ENCODE peak calls at places on chromosomes 13 and 19, in four cellular contexts. X, R, G and J are unnamed samples.

GRCh38 chr13:113349491-113349890 is 14.4 kb downstream of the GRTP1 start:
- DNase-seq in X (no peak), G (no peak), R (no peak), J (no peak)

GRCh38 chr19:28292822-28293500 is 920.0 kb downstream of the UQCRFS1 start:
- DNase-seq in G (no peak), R (no peak), X (no peak), J (no peak)

GRCh38 chr13:27667946-27668345 is 46.3 kb downstream of the POLR1D start:
- DNase-seq in R (no peak), X (no peak), G (no peak), J (no peak)

GRCh38 chr13:109211616-109212015 is 574.8 kb downstream of the IRS2 start:
- DNase-seq in R (no peak), X (no peak), G (no peak), J (no peak)

GRCh38 chr19:54952591-54953344 is 5.4 kb upstream of the NLRP7 start:
- DNase-seq in X (no peak), R (no peak), G (no peak), J (no peak)

GRCh38 chr19:53158119-53158656 is 665 bp downstream of the ZNF347 start:
- DNase-seq in R (peak), X (peak), G (no peak), J (peak)

GRCh38 chr13:111247552-111247951 is 72.9 kb upstream of the TEX29 start:
- DNase-seq in R (peak), X (no peak), G (no peak), J (no peak)

GRCh38 chr13:106958690-106959089 is 390.8 kb upstream of the ARGLU1 start:
- DNase-seq in R (no peak), X (no peak), G (no peak), J (no peak)

GRCh38 chr13:47650221-47650620 is 350.9 kb downstream of the SUCLA2 start:
- DNase-seq in R (no peak), G (no peak), X (no peak), J (no peak)

GRCh38 chr19:29714371-29714952 is 599 bp downstream of the C19orf12 start:
- DNase-seq in G (no peak), X (no peak), R (peak), J (no peak)

GRCh38 chr13:31747271-31747670 is 7.9 kb downstream of the RXFP2 start:
- DNase-seq in X (no peak), R (no peak), G (no peak), J (no peak)

GRCh38 chr13:77831870-77832269 is 86.8 kb downstream of the EDNRB start:
- DNase-seq in X (no peak), R (no peak), G (no peak), J (no peak)

GRCh38 chr13:28136916-28137315 is 1.4 kb upstream of the PAN3 start:
- DNase-seq in G (no peak), X (no peak), R (no peak), J (no peak)

GRCh38 chr19:40542197-40542859 is 34.3 kb upstream of the SHKBP1 start:
- DNase-seq in G (no peak), R (peak), X (peak), J (peak)

GRCh38 chr19:50252887-50253268 is 49.5 kb downstream of the MYH14 start:
- DNase-seq in R (no peak), G (no peak), X (no peak), J (no peak)

GRCh38 chr19:13833330-13834265 is 38.4 kb downstream of the ZSWIM4 start:
- DNase-seq in X (peak), G (peak), R (peak), J (peak)

GRCh38 chr13:34863360-34864135 is 78.5 kb upstream of the NBEA start:
- DNase-seq in X (no peak), R (no peak), G (no peak), J (no peak)

GRCh38 chr19:33264881-33265445 is 37.4 kb downstream of the CEBPA start:
- DNase-seq in G (no peak), R (no peak), X (no peak), J (no peak)

GRCh38 chr19:44951179-44952159 is 3.7 kb upstream of the CLPTM1 start:
- DNase-seq in R (peak), X (peak), G (peak), J (no peak)

GRCh38 chr19:28914173-28914572 is 298.8 kb downstream of the UQCRFS1 start:
- DNase-seq in G (no peak), R (no peak), X (no peak), J (no peak)

GRCh38 chr13:36858285-36858684 is 39.3 kb downstream of the RFXAP start:
- DNase-seq in X (no peak), R (no peak), G (peak), J (no peak)

GRCh38 chr19:54355675-54356074 is 9.1 kb downstream of the LAIR1 start:
- DNase-seq in R (no peak), G (no peak), X (no peak), J (no peak)

GRCh38 chr13:59766236-59766635 is 397.5 kb downstream of the DIAPH3 start:
- DNase-seq in R (no peak), X (no peak), G (no peak), J (no peak)

GRCh38 chr19:34193439-34193838 is 21.1 kb downstream of the LSM14A start:
- DNase-seq in X (no peak), G (no peak), R (no peak), J (no peak)

GRCh38 chr19:42129399-42130253 is 2.6 kb downstream of the POU2F2 start:
- DNase-seq in R (no peak), X (peak), G (peak), J (no peak)

GRCh38 chr13:31264146-31264545 is 64.4 kb downstream of the B3GLCT start:
- DNase-seq in G (no peak), R (no peak), X (no peak), J (no peak)

GRCh38 chr13:68232351-68233130 is 1002.4 kb upstream of the PCDH9 start:
- DNase-seq in X (no peak), G (no peak), R (no peak), J (no peak)

GRCh38 chr13:112849500-112849899 is 119.5 kb upstream of the MCF2L start:
- DNase-seq in G (no peak), X (no peak), R (peak), J (no peak)

GRCh38 chr13:27028683-27029480 is 142.7 kb downstream of the USP12 start:
- DNase-seq in X (no peak), G (no peak), R (no peak), J (no peak)

GRCh38 chr19:8655340-8655709 is 24.9 kb downstream of the NFILZ start:
- DNase-seq in R (no peak), X (no peak), G (no peak), J (no peak)

GRCh38 chr13:113117956-113118327 is 4.7 kb upstream of the F10 start:
- DNase-seq in X (no peak), R (no peak), G (no peak), J (peak)

GRCh38 chr13:75366380-75367280 is 115.3 kb downstream of the TBC1D4 start:
- DNase-seq in R (no peak), X (no peak), G (no peak), J (no peak)

GRCh38 chr19:33143897-33144405 is 12.0 kb downstream of the WDR88 start:
- DNase-seq in G (peak), X (peak), R (peak), J (no peak)

GRCh38 chr19:6087074-6087506 is 23.2 kb downstream of the RFX2 start:
- DNase-seq in G (no peak), R (no peak), X (no peak), J (no peak)

GRCh38 chr13:112998506-112999280 is 29.7 kb downstream of the MCF2L start:
- DNase-seq in X (no peak), G (no peak), R (no peak), J (no peak)

GRCh38 chr19:10899171-10899653 is 27.9 kb downstream of the CARM1 start:
- DNase-seq in X (peak), G (no peak), R (peak), J (no peak)

GRCh38 chr13:30037306-30037705 is 186.9 kb upstream of the UBL3 start:
- DNase-seq in X (no peak), R (no peak), G (no peak), J (no peak)

GRCh38 chr13:51826606-51827005 is 18.4 kb downstream of the TMEM272 start:
- DNase-seq in X (no peak), G (no peak), R (no peak), J (no peak)
- H3K27ac ChIP-seq in X (no peak), G (no peak), R (no peak), J (no peak)

GRCh38 chr13:94966380-94966779 is 254.0 kb upstream of the SOX21 start:
- DNase-seq in X (no peak), R (no peak), G (no peak), J (no peak)

GRCh38 chr13:94968757-94969086 is 256.4 kb upstream of the SOX21 start:
- DNase-seq in X (no peak), G (no peak), R (no peak), J (no peak)

GRCh38 chr13:94972262-94972661 is 259.9 kb upstream of the SOX21 start:
- DNase-seq in G (no peak), X (no peak), R (no peak), J (no peak)

GRCh38 chr13:94968040-94968756 is 255.9 kb upstream of the SOX21 start:
- DNase-seq in G (no peak), R (no peak), X (no peak), J (no peak)

DNA sequence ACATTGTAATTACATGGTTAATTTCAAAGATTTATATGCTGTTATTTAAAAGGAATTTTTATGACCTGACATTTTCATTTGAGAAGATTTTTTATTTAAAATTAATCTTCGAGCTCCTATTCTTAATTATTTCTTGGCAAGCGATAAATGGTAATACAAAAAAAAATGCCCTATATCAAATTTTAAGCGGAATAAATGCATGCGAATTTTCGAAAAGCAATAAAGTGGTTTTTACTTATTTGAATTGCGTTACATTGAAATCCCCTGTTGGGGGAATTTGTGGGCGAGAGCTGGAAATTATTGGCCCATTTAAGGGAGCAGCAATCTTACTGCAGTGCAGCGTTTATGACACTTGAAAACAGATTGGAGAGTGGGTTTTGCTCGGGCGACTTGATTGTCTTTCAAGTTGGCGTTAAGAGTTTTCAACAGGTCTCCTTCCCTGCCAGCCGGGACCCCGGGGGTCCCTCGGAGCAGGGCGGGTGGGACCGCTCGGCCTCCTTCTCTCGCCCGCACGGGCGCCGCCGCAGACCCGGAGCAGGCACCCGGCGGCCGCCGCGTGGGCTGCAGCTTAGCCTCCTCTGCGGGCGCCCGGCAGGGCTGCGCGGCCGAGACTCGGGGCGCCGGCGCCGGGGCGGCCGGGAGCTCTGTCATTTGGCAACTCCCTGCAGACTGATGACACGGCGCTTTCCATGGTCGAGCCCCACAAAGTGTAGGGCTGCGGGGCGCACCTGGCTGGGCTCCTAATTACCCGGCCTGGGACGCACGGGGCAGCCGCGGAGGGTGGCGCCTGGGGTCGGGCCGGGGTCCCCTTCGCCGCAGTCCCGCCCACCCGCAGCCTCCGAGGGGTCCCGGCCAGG is 255.1 kb upstream of the SOX21 start:
- DNase-seq in G (no peak), R (no peak), X (peak), J (no peak)
- H3K4me3 ChIP-seq in G (no peak), R (no peak), X (peak), J (peak)

DNA sequence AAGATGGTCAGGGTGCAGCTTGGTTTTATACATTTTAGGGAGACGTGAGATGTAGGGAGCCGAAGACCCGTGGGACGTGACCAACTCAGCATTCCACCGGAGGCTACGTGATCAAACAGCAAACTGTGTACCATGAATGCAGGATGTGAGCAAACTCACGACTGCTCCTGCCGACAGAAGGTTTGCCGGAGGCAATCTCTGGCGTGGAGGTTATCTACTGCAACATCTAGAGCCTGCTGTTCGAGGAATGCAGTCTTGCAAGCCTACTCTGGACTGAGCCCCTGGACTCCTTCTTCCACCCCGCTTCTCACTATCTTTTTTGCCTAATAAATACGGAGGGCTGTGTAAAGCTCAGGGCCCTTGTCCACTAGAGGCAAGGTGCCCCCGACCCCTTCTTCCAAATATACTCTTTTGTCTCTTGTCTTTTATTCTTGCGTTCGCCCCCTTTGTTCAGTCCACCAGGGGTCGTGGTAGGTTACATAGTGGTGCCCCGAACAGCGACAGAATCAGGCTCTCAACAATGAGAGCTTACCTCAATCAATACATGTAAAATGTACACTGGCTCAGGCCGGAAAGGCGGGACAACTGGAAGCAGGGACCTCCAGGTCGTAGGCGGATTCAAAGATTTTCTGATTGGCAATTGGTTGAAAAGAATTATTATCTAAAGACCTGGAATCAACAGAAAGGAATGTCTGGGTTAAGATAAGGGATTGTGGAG is 8.9 kb upstream of the OR1I1 start:
- DNase-seq in R (no peak), X (no peak), G (no peak), J (no peak)
- TF ChIP-seq CTCF in R (no peak), X (no peak), G (no peak), J (no peak)

GRCh38 chr13:50526771-50527567 is 316.5 kb downstream of the DLEU7 start:
- DNase-seq in R (peak), G (no peak), X (no peak), J (no peak)

GRCh38 chr13:50527612-50528509 is 315.6 kb downstream of the DLEU7 start:
- DNase-seq in G (no peak), R (no peak), X (no peak), J (no peak)

GRCh38 chr13:50524540-50524939 is 319.0 kb downstream of the DLEU7 start:
- DNase-seq in G (no peak), X (no peak), R (no peak), J (no peak)

GRCh38 chr13:50531917-50532899 is 311.3 kb downstream of the DLEU7 start:
- DNase-seq in X (no peak), G (no peak), R (no peak), J (no peak)

GRCh38 chr13:50529154-50529882 is 314.2 kb downstream of the DLEU7 start:
- DNase-seq in G (peak), X (peak), R (peak), J (peak)
- H3K27ac ChIP-seq in G (peak), X (peak), R (peak), J (peak)

GRCh38 chr19:18435185-18435841 is 2.6 kb downstream of the ISYNA1 start:
- DNase-seq in G (no peak), X (no peak), R (no peak), J (no peak)
- H3K4me3 ChIP-seq in G (no peak), X (no peak), R (no peak), J (no peak)

GRCh38 chr13:99823961-99824360 is 147.6 kb downstream of the ZIC5 start:
- DNase-seq in G (no peak), R (no peak), X (no peak), J (no peak)
- TF ChIP-seq CTCF in G (no peak), R (no peak), X (no peak), J (no peak)

GRCh38 chr19:57888494-57889231 is at the start of gene ZNF814:
- DNase-seq in G (peak), X (peak), R (peak), J (peak)
- H3K27ac ChIP-seq in G (no peak), X (peak), R (peak), J (no peak)

DNA sequence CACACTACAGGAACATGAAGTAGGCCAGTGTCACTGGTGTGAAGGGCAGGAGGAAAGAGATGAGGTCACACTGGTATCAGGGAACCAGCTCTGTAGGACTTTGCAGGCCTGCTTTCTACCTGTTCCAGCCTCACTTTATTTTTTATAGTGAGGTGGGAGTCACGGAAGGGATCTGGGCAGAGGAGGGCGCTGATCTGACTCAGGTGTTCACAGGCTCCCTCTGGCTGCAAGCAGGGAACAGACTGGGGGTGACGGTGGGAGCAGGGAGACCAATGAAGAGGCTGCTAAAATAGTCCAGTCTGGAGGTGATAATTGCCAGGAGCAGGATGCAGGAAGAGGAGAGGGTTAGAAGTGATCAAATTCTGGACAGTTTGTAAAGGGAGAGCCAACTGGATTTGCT is 2.8 kb downstream of the THAP8 start:
- DNase-seq in X (no peak), G (no peak), R (no peak), J (no peak)
- H3K4me3 ChIP-seq in X (no peak), G (no peak), R (no peak), J (no peak)